ENCODE peak calls at places on chromosomes 5 and 9, in ten cellular contexts. F is NCI-H187; L is kidney; A is sciatic nerve; V is GM12865; B is posterior cingulate gyrus; S is T follicular helper cell; H is A549; G is nucleus accumbens; W is stimulated activated CD8-positive, alpha-beta memory T cell treated with anti-CD3 and anti-CD28 coated beads, Interleukin-15, amount 100 ng/mL, for 4 hours. Y is an unnamed sample.

GRCh38 chr9:126853667-126854066 is 6.8 kb upstream of the ZBTB34 start:
- DNase-seq in F (no peak), L (no peak), A (no peak), V (no peak), B (no peak), S (no peak), H (no peak), G (no peak), W (no peak), Y (no peak)

GRCh38 chr5:178201221-178201926 is 3.0 kb upstream of the HNRNPAB start:
- DNase-seq in F (no peak), L (no peak), A (no peak), V (no peak), B (no peak), S (no peak), H (no peak), G (no peak), W (no peak), Y (no peak)

GRCh38 chr5:91283899-91284298 is 99.2 kb downstream of the ARRDC3 start:
- DNase-seq in F (no peak), L (no peak), A (no peak), V (no peak), B (no peak), S (no peak), H (peak; percentile 72), G (no peak), W (no peak), Y (no peak)

GRCh38 chr9:21558627-21559401 is 76.7 kb upstream of the IFNE start:
- DNase-seq in F (no peak), L (peak; percentile 37), A (no peak), V (no peak), B (peak; percentile 7), S (no peak), H (peak; percentile 79), G (no peak), W (no peak), Y (peak; percentile 2)

GRCh38 chr9:36893148-36893547 is 140.9 kb downstream of the PAX5 start:
- DNase-seq in F (no peak), L (no peak), A (no peak), V (no peak), B (peak; percentile 42), S (no peak), H (no peak), G (no peak), W (no peak), Y (no peak)

GRCh38 chr9:92508018-92508417 is 25.7 kb upstream of the ASPN start:
- DNase-seq in F (no peak), L (no peak), A (no peak), V (no peak), B (no peak), S (no peak), H (no peak), G (no peak), W (no peak), Y (no peak)

GRCh38 chr9:118640836-118641557 is 728.2 kb downstream of the BRINP1 start:
- DNase-seq in F (no peak), L (no peak), A (no peak), V (no peak), B (no peak), S (no peak), H (peak; percentile 13), G (no peak), W (no peak), Y (no peak)

GRCh38 chr5:142280066-142281011 is 44.5 kb downstream of the SPRY4 start:
- DNase-seq in F (no peak), L (peak; percentile 94), A (no peak), V (no peak), B (no peak), S (no peak), H (no peak), G (no peak), W (no peak), Y (no peak)

GRCh38 chr5:113447651-113448050 is 12.9 kb upstream of the TSSK1B start:
- DNase-seq in F (no peak), L (no peak), A (no peak), V (no peak), B (no peak), S (no peak), H (no peak), G (no peak), W (no peak), Y (no peak)

GRCh38 chr5:103562084-103562452 is 521 bp downstream of the NUDT12 start:
- DNase-seq in F (no peak), L (no peak), A (no peak), V (no peak), B (no peak), S (no peak), H (no peak), G (no peak), W (no peak), Y (no peak)

GRCh38 chr5:1472964-1473628 is 27.9 kb upstream of the SLC6A3 start:
- DNase-seq in F (no peak), L (peak; percentile 67), A (peak; percentile 58), V (peak; percentile 21), B (no peak), S (no peak), H (no peak), G (no peak), W (no peak), Y (no peak)

GRCh38 chr5:141771562-141771961 is 89.5 kb upstream of the ARAP3 start:
- DNase-seq in F (no peak), L (peak; percentile 18), A (no peak), V (no peak), B (no peak), S (no peak), H (no peak), G (no peak), W (no peak), Y (no peak)

GRCh38 chr5:56211298-56211865 is 21.7 kb downstream of the ANKRD55 start:
- DNase-seq in F (no peak), L (peak; percentile 83), A (no peak), V (no peak), B (no peak), S (no peak), H (peak; percentile 88), G (no peak), W (no peak), Y (no peak)

GRCh38 chr5:122099060-122099790 is 21.2 kb upstream of the LOX start:
- DNase-seq in F (no peak), L (no peak), A (no peak), V (no peak), B (no peak), S (no peak), H (peak; percentile 47), G (no peak), W (no peak), Y (no peak)

GRCh38 chr9:134682026-134682425 is 40.4 kb downstream of the COL5A1 start:
- DNase-seq in F (no peak), L (peak; percentile 72), A (no peak), V (no peak), B (no peak), S (no peak), H (no peak), G (no peak), W (no peak), Y (no peak)

GRCh38 chr9:127347831-127348699 is 48.9 kb upstream of the SLC2A8 start:
- DNase-seq in F (no peak), L (no peak), A (no peak), V (peak; percentile 20), B (no peak), S (no peak), H (peak; percentile 71), G (no peak), W (no peak), Y (no peak)

GRCh38 chr9:75490326-75490725 is 400.1 kb upstream of the PCSK5 start:
- DNase-seq in F (no peak), L (no peak), A (no peak), V (no peak), B (no peak), S (no peak), H (no peak), G (no peak), W (no peak), Y (no peak)

GRCh38 chr9:134625361-134626140 is 16.1 kb upstream of the COL5A1 start:
- DNase-seq in F (no peak), L (no peak), A (peak; percentile 40), V (no peak), B (no peak), S (no peak), H (no peak), G (no peak), W (no peak), Y (no peak)

GRCh38 chr9:38641985-38642864 is 21.8 kb upstream of the ANKRD18A start:
- DNase-seq in F (no peak), L (no peak), A (no peak), V (peak; percentile 58), B (no peak), S (no peak), H (peak; percentile 68), G (no peak), W (no peak), Y (no peak)

GRCh38 chr9:92066131-92066530 is 49.1 kb downstream of the SPTLC1 start:
- DNase-seq in F (no peak), L (no peak), A (no peak), V (no peak), B (no peak), S (no peak), H (no peak), G (no peak), W (no peak), Y (no peak)

GRCh38 chr9:4077499-4078102 is 222.3 kb downstream of the GLIS3 start:
- DNase-seq in F (no peak), L (peak; percentile 87), A (peak; percentile 89), V (peak; percentile 60), B (peak; percentile 37), S (peak; percentile 2), H (peak; percentile 76), G (no peak), W (no peak), Y (no peak)

GRCh38 chr5:133967715-133968056 is 739 bp downstream of the C5orf15 start:
- DNase-seq in F (no peak), L (no peak), A (no peak), V (no peak), B (no peak), S (no peak), H (no peak), G (no peak), W (no peak), Y (no peak)

GRCh38 chr9:131717719-131718460 is 22.0 kb downstream of the RAPGEF1 start:
- DNase-seq in F (no peak), L (no peak), A (no peak), V (no peak), B (no peak), S (no peak), H (no peak), G (no peak), W (no peak), Y (no peak)

GRCh38 chr9:744790-745456 is 96.6 kb upstream of the DMRT1 start:
- DNase-seq in F (no peak), L (no peak), A (peak; percentile 77), V (no peak), B (no peak), S (no peak), H (no peak), G (no peak), W (no peak), Y (no peak)

GRCh38 chr9:115604831-115605483 is 487.0 kb upstream of the TNC start:
- DNase-seq in F (no peak), L (no peak), A (no peak), V (no peak), B (no peak), S (no peak), H (peak; percentile 26), G (no peak), W (no peak), Y (no peak)

GRCh38 chr5:19584131-19584530 is 403.9 kb downstream of the CDH18 start:
- DNase-seq in F (no peak), L (no peak), A (no peak), V (no peak), B (no peak), S (no peak), H (no peak), G (no peak), W (no peak), Y (no peak)

GRCh38 chr9:134390537-134390936 is 64.3 kb downstream of the RXRA start:
- DNase-seq in F (no peak), L (no peak), A (no peak), V (peak; percentile 83), B (no peak), S (peak; percentile 48), H (no peak), G (no peak), W (peak; percentile 44), Y (peak; percentile 61)

GRCh38 chr9:18347381-18348084 is 126.4 kb upstream of the ADAMTSL1 start:
- DNase-seq in F (no peak), L (no peak), A (no peak), V (no peak), B (no peak), S (no peak), H (no peak), G (no peak), W (no peak), Y (no peak)

Y was measured in effector CD4-positive, alpha-beta T cell.